ENCODE peak calls at places on chromosomes 7 and 10, in five cellular contexts. One of them, this sample, is unnamed.

GRCh38 chr10:123655763-123656162 is 10.4 kb upstream of the GPR26 start:
- DNase-seq in GM12878: no peak
- DNase-seq in suprapubic skin: peak
- DNase-seq in stomach: no peak
- DNase-seq in transverse colon: no peak
- DNase-seq in this sample: no peak

GRCh38 chr7:151717415-151717814 is 159.5 kb downstream of the PRKAG2 start:
- DNase-seq in suprapubic skin: no peak
- DNase-seq in transverse colon: no peak
- DNase-seq in stomach: peak
- DNase-seq in GM12878: no peak
- DNase-seq in this sample: no peak

GRCh38 chr7:139850906-139851305 is 21.8 kb downstream of the TBXAS1 start:
- DNase-seq in transverse colon: no peak
- DNase-seq in suprapubic skin: peak
- DNase-seq in stomach: no peak
- DNase-seq in GM12878: no peak
- DNase-seq in this sample: no peak

GRCh38 chr7:51013861-51014511 is 231.3 kb upstream of the GRB10 start:
- DNase-seq in GM12878: no peak
- DNase-seq in stomach: no peak
- DNase-seq in transverse colon: no peak
- DNase-seq in suprapubic skin: no peak
- DNase-seq in this sample: no peak

GRCh38 chr7:108794466-108794865 is 224.8 kb downstream of the DNAJB9 start:
- DNase-seq in suprapubic skin: no peak
- DNase-seq in stomach: no peak
- DNase-seq in GM12878: no peak
- DNase-seq in transverse colon: no peak
- DNase-seq in this sample: no peak

GRCh38 chr10:73780966-73781365 is 882 bp upstream of the CHCHD1 start:
- DNase-seq in suprapubic skin: no peak
- DNase-seq in GM12878: no peak
- DNase-seq in stomach: no peak
- DNase-seq in transverse colon: no peak
- DNase-seq in this sample: no peak

GRCh38 chr10:63702107-63702506 is 180.9 kb downstream of the REEP3 start:
- DNase-seq in transverse colon: no peak
- DNase-seq in GM12878: no peak
- DNase-seq in suprapubic skin: no peak
- DNase-seq in stomach: no peak
- DNase-seq in this sample: no peak

GRCh38 chr10:19930936-19931859 is 115.0 kb downstream of the PLXDC2 start:
- DNase-seq in transverse colon: peak
- DNase-seq in suprapubic skin: no peak
- DNase-seq in stomach: no peak
- DNase-seq in GM12878: no peak
- DNase-seq in this sample: peak

GRCh38 chr7:34247468-34247867 is 342.1 kb downstream of the BMPER start:
- DNase-seq in GM12878: no peak
- DNase-seq in stomach: no peak
- DNase-seq in suprapubic skin: no peak
- DNase-seq in transverse colon: no peak
- DNase-seq in this sample: no peak

GRCh38 chr7:110373514-110374258 is 717.2 kb upstream of the LRRN3 start:
- DNase-seq in suprapubic skin: no peak
- DNase-seq in stomach: no peak
- DNase-seq in GM12878: no peak
- DNase-seq in transverse colon: no peak
- DNase-seq in this sample: no peak

GRCh38 chr10:124632064-124632531 is 112.1 kb downstream of the FAM53B start:
- DNase-seq in transverse colon: no peak
- DNase-seq in GM12878: no peak
- DNase-seq in suprapubic skin: no peak
- DNase-seq in stomach: peak
- DNase-seq in this sample: peak

GRCh38 chr7:68103319-68103718 is 1106.7 kb downstream of the TYW1 start:
- DNase-seq in transverse colon: no peak
- DNase-seq in stomach: no peak
- DNase-seq in GM12878: no peak
- DNase-seq in suprapubic skin: no peak
- DNase-seq in this sample: no peak

GRCh38 chr10:110275140-110275729 is 29.5 kb downstream of the SMNDC1 start:
- DNase-seq in transverse colon: no peak
- DNase-seq in stomach: no peak
- DNase-seq in suprapubic skin: no peak
- DNase-seq in GM12878: no peak
- DNase-seq in this sample: no peak

GRCh38 chr7:81280531-81280930 is 361.7 kb upstream of the SEMA3C start:
- DNase-seq in GM12878: no peak
- DNase-seq in stomach: no peak
- DNase-seq in transverse colon: no peak
- DNase-seq in suprapubic skin: no peak
- DNase-seq in this sample: no peak

GRCh38 chr10:7670157-7670556 is 3.4 kb upstream of the ITIH5 start:
- DNase-seq in transverse colon: no peak
- DNase-seq in suprapubic skin: no peak
- DNase-seq in stomach: no peak
- DNase-seq in GM12878: no peak
- DNase-seq in this sample: no peak

GRCh38 chr10:101529720-101530553 is 58.1 kb downstream of the POLL start:
- DNase-seq in stomach: no peak
- DNase-seq in suprapubic skin: no peak
- DNase-seq in GM12878: no peak
- DNase-seq in transverse colon: no peak
- DNase-seq in this sample: no peak

GRCh38 chr7:79182283-79182682 is 271.2 kb downstream of the MAGI2 start:
- DNase-seq in GM12878: no peak
- DNase-seq in transverse colon: no peak
- DNase-seq in stomach: no peak
- DNase-seq in suprapubic skin: no peak
- DNase-seq in this sample: no peak

GRCh38 chr10:79434816-79435215 is 10.6 kb downstream of the ZCCHC24 start:
- DNase-seq in suprapubic skin: peak
- DNase-seq in stomach: no peak
- DNase-seq in GM12878: no peak
- DNase-seq in transverse colon: no peak
- DNase-seq in this sample: peak

GRCh38 chr7:98922392-98923107 is 44.2 kb downstream of the TRRAP start:
- DNase-seq in suprapubic skin: no peak
- DNase-seq in transverse colon: no peak
- DNase-seq in GM12878: no peak
- DNase-seq in stomach: peak
- DNase-seq in this sample: peak

GRCh38 chr10:3215336-3215860 is 42.8 kb upstream of the PITRM1 start:
- DNase-seq in suprapubic skin: no peak
- DNase-seq in stomach: no peak
- DNase-seq in GM12878: no peak
- DNase-seq in transverse colon: no peak
- DNase-seq in this sample: no peak

GRCh38 chr7:51774178-51774577 is 457.6 kb upstream of the COBL start:
- DNase-seq in stomach: no peak
- DNase-seq in transverse colon: no peak
- DNase-seq in suprapubic skin: no peak
- DNase-seq in GM12878: no peak
- DNase-seq in this sample: no peak

GRCh38 chr7:27409776-27410175 is 167.2 kb downstream of the EVX1 start:
- DNase-seq in stomach: no peak
- DNase-seq in suprapubic skin: no peak
- DNase-seq in GM12878: no peak
- DNase-seq in transverse colon: no peak
- DNase-seq in this sample: no peak

GRCh38 chr10:48982584-48982983 is 42.9 kb upstream of the LRRC18 start:
- DNase-seq in suprapubic skin: no peak
- DNase-seq in GM12878: no peak
- DNase-seq in stomach: no peak
- DNase-seq in transverse colon: no peak
- DNase-seq in this sample: no peak

GRCh38 chr10:54869022-54869421 is 68.0 kb upstream of the PCDH15 start:
- DNase-seq in stomach: no peak
- DNase-seq in suprapubic skin: no peak
- DNase-seq in GM12878: no peak
- DNase-seq in transverse colon: no peak
- DNase-seq in this sample: no peak

GRCh38 chr10:64586930-64587503 is 1065.8 kb downstream of the REEP3 start:
- DNase-seq in GM12878: no peak
- DNase-seq in suprapubic skin: no peak
- DNase-seq in stomach: no peak
- DNase-seq in transverse colon: no peak
- DNase-seq in this sample: no peak

GRCh38 chr10:42962902-42963231 is 114.0 kb upstream of the RET start:
- DNase-seq in GM12878: no peak
- DNase-seq in transverse colon: peak
- DNase-seq in suprapubic skin: no peak
- DNase-seq in stomach: peak
- DNase-seq in this sample: no peak

GRCh38 chr10:130652544-130652943 is 516.4 kb downstream of the GLRX3 start:
- DNase-seq in GM12878: no peak
- DNase-seq in transverse colon: no peak
- DNase-seq in stomach: no peak
- DNase-seq in suprapubic skin: no peak
- DNase-seq in this sample: no peak

GRCh38 chr7:129958643-129959479 is 6.1 kb upstream of the UBE2H start:
- DNase-seq in transverse colon: peak
- DNase-seq in GM12878: no peak
- DNase-seq in stomach: peak
- DNase-seq in suprapubic skin: no peak
- DNase-seq in this sample: peak
- TF ChIP-seq EP300 in transverse colon: no peak
- TF ChIP-seq EP300 in GM12878: no peak
- TF ChIP-seq EP300 in stomach: no peak
- TF ChIP-seq EP300 in suprapubic skin: no peak
- TF ChIP-seq EP300 in this sample: no peak

DNA sequence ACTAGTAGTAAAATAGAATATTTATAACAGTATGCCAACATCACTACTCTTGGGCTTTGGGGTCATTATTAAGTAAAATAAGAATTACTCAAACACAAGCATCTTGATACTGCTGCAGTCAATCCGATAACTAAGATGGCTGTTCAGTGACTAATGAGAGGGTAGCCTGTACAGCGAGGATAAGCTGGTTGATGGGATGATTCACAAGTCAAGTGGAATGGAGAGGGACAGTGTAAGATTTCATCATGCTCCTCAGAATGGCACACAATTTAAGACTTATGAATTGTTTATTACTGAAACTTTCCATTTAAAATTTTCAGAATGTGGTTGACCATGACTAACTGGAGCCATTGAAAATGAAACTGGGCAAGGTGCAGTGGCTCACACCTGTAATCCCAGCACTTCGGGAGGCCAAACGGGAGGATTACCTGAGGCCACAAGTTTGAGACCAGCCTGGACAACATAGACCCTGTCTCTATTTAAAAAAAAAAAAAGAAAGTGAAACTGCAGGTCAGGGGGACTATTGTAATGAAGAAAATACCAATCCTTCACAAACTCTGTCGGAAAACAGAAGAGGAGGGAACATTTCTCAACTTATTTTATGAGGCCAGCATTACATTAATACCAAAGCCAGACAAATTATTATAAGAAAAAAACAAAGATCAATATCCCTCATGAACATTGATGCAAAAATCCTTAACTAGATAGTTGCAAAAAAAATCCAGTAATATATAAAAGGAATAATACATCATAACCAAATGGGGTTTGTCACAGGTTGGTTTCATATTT is 11.2 kb downstream of the AVL9 start:
- DNase-seq in suprapubic skin: no peak
- DNase-seq in stomach: no peak
- DNase-seq in transverse colon: no peak
- DNase-seq in GM12878: no peak
- DNase-seq in this sample: no peak
- TF ChIP-seq EP300 in suprapubic skin: no peak
- TF ChIP-seq EP300 in stomach: no peak
- TF ChIP-seq EP300 in transverse colon: no peak
- TF ChIP-seq EP300 in GM12878: no peak
- TF ChIP-seq EP300 in this sample: no peak

DNA sequence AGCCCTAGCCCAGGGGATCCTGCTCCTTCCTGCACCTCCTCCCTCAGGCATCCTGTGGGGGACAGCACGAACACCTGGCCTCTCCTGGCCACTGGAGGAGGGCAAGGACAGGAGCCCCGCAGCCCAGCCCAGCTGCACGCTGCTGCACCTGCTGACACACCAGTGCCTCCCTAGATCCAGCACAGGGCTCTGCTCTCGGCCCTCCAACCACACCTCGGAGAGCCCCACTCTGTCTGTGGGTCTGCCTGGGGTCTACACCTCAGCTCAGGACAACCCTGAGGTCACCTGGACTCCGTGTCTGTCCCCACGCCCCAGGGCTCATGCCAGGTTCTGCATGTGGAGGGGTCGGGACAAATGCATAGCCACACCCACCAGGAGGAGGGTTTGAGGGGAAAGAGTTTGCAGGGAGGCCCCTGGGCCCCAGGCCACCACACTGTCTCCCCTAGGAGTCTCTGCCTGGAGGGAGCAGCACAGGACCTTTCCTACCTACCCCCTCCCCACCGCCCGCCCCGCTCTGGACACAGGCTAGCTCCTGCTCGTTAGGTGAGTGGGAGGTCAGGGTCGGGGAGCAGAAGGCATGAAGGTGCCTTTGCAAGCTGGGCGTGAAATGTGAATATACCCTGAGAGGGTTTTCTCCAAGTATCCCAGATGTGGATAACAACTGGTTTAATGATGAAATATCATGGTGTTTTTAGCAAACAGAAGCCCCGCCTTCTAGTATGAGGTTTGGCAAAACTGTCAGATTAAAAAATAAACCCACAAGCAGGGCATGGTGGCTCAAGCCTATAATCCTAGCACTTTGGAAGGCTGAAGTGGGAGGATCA is 7.2 kb upstream of the PWWP2B start:
- DNase-seq in transverse colon: peak
- DNase-seq in GM12878: no peak
- DNase-seq in suprapubic skin: peak
- DNase-seq in stomach: no peak
- DNase-seq in this sample: no peak
- TF ChIP-seq EP300 in transverse colon: no peak
- TF ChIP-seq EP300 in GM12878: no peak
- TF ChIP-seq EP300 in suprapubic skin: no peak
- TF ChIP-seq EP300 in stomach: no peak
- TF ChIP-seq EP300 in this sample: no peak

DNA sequence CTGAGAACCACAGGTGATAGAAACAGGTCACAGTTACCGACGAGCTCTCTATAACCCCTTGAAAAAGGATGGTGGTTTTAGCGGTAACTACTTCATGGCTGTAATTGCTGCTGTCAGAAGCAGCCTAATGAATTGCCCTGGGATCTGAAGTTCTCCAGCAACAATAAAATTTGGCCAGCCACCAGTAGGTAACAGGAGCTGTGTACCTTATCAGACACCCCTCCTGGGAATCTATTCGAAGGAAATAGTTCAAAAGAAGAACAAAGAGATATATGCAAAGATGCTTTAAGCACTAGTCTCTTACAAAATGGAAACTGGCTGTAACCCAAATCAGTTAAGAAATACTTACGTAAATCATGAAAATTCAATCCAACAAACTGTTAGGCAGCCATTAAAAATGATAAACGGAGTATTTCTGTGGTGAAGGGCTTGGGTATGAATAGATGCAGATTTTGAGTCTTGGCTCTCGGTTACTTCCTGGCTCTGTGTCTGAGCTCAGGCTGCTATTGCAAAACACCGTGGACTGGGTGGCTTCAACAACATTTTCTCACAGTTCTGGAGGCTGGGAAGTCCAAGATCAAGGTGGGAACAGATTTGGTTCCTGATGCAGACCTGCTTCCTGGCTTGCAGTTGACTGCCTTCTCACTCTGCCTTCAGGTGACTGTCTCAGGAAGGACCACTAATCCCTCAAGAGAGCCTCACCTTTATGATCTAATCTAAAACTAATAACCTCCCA is 1.6 kb downstream of the MSRB2 start:
- DNase-seq in suprapubic skin: no peak
- DNase-seq in GM12878: no peak
- DNase-seq in transverse colon: peak
- DNase-seq in stomach: no peak
- DNase-seq in this sample: no peak
- TF ChIP-seq EP300 in suprapubic skin: no peak
- TF ChIP-seq EP300 in GM12878: no peak
- TF ChIP-seq EP300 in transverse colon: no peak
- TF ChIP-seq EP300 in stomach: no peak
- TF ChIP-seq EP300 in this sample: no peak

This sample was measured in ovary.